ENCODE peak calls at places on chromosomes 6 and 20, in ten cellular contexts. T, C, H, P, D, Y, G, M, Z and W are unnamed samples.

GRCh38 chr20:59939052-59939878 is 840 bp downstream of the PPP1R3D start:
- DNase-seq in T (no peak), C (no peak), H (peak), P (no peak), D (no peak), Y (no peak), G (no peak), M (no peak), Z (no peak), W (peak)

GRCh38 chr6:107633680-107634141 is 143.8 kb downstream of the SOBP start:
- DNase-seq in T (no peak), C (no peak), H (no peak), P (no peak), D (no peak), Y (no peak), G (no peak), M (no peak), Z (no peak), W (no peak)

GRCh38 chr6:167827062-167827587 is 414 bp downstream of the AFDN start:
- DNase-seq in T (peak), C (no peak), H (peak), P (no peak), D (peak), Y (peak), G (no peak), M (no peak), Z (no peak), W (no peak)

GRCh38 chr6:130794010-130794675 is 33.1 kb upstream of the SMLR1 start:
- DNase-seq in T (no peak), C (no peak), H (no peak), P (no peak), D (no peak), Y (peak), G (no peak), M (no peak), Z (no peak), W (no peak)

GRCh38 chr20:36104856-36105255 is 49.7 kb upstream of the EPB41L1 start:
- DNase-seq in T (no peak), C (no peak), H (no peak), P (no peak), D (no peak), Y (no peak), G (no peak), M (no peak), Z (no peak), W (no peak)

GRCh38 chr6:113901482-113901881 is 44.3 kb downstream of the MARCKS start:
- DNase-seq in T (no peak), C (no peak), H (no peak), P (no peak), D (peak), Y (no peak), G (no peak), M (no peak), Z (no peak), W (peak)

GRCh38 chr20:57402206-57403125 is 11.3 kb downstream of the RBM38 start:
- DNase-seq in T (no peak), C (no peak), H (no peak), P (no peak), D (no peak), Y (no peak), G (no peak), M (no peak), Z (no peak), W (no peak)

GRCh38 chr6:40328988-40329545 is 258.1 kb downstream of the LRFN2 start:
- DNase-seq in T (no peak), C (no peak), H (peak), P (no peak), D (no peak), Y (no peak), G (no peak), M (no peak), Z (no peak), W (no peak)

GRCh38 chr6:79706527-79706926 is 75.4 kb downstream of the SH3BGRL2 start:
- DNase-seq in T (no peak), C (no peak), H (no peak), P (no peak), D (no peak), Y (no peak), G (no peak), M (no peak), Z (no peak), W (no peak)

GRCh38 chr6:80029442-80029841 is 25.0 kb downstream of the TTK start:
- DNase-seq in T (no peak), C (no peak), H (no peak), P (no peak), D (no peak), Y (no peak), G (no peak), M (no peak), Z (no peak), W (peak)

GRCh38 chr6:3987072-3987471 is 91.9 kb downstream of the FAM217A start:
- DNase-seq in T (peak), C (no peak), H (peak), P (no peak), D (no peak), Y (no peak), G (no peak), M (no peak), Z (no peak), W (no peak)

GRCh38 chr6:3081965-3082364 is 13.7 kb downstream of the RIPK1 start:
- DNase-seq in T (no peak), C (no peak), H (no peak), P (no peak), D (no peak), Y (no peak), G (no peak), M (no peak), Z (no peak), W (no peak)

GRCh38 chr20:50558483-50558925 is 48.3 kb downstream of the PTPN1 start:
- DNase-seq in T (no peak), C (no peak), H (no peak), P (no peak), D (peak), Y (no peak), G (no peak), M (no peak), Z (no peak), W (peak)